ENCODE peak calls at places on chromosomes 1 and 21, in six cellular contexts. O, V, N, A, Q and K are unnamed samples.

GRCh38 chr1:187474266-187474665 is 645.5 kb downstream of the PLA2G4A start:
- DNase-seq in N (no peak), A (no peak), Q (peak), O (no peak), V (peak), K (no peak)

GRCh38 chr1:10415211-10415930 is 14.9 kb upstream of the CENPS start:
- DNase-seq in A (no peak), Q (peak), V (peak), O (no peak), N (no peak), K (no peak)

GRCh38 chr1:203200059-203200553 is 13.6 kb upstream of the CHI3L1 start:
- DNase-seq in O (no peak), Q (peak), A (no peak), N (no peak), V (peak), K (no peak)

GRCh38 chr21:43761886-43762285 is 14.2 kb downstream of the CSTB start:
- DNase-seq in O (no peak), A (no peak), N (no peak), Q (no peak), V (no peak), K (no peak)

GRCh38 chr1:73980324-73981040 is 217.5 kb downstream of the LRRIQ3 start:
- DNase-seq in V (no peak), N (no peak), A (no peak), O (no peak), Q (peak), K (no peak)

GRCh38 chr1:193077991-193078390 is 18.6 kb downstream of the RO60 start:
- DNase-seq in Q (peak), A (no peak), N (no peak), V (peak), O (no peak), K (no peak)

GRCh38 chr1:14969006-14969405 is 184.5 kb upstream of the TMEM51 start:
- DNase-seq in N (no peak), V (peak), Q (no peak), O (no peak), A (peak), K (no peak)

GRCh38 chr1:180849031-180849775 is 63.5 kb upstream of the KIAA1614 start:
- DNase-seq in Q (no peak), N (no peak), O (no peak), V (no peak), A (no peak), K (no peak)

GRCh38 chr1:43931711-43932660 is 1.6 kb upstream of the ARTN start:
- DNase-seq in V (no peak), O (no peak), A (no peak), N (no peak), Q (no peak), K (no peak)

GRCh38 chr1:184988506-184988905 is 14.2 kb upstream of the NIBAN1 start:
- DNase-seq in O (no peak), Q (no peak), V (no peak), N (no peak), A (no peak), K (no peak)

GRCh38 chr1:46530791-46531409 is 20.5 kb downstream of the KNCN start:
- DNase-seq in N (no peak), A (no peak), V (peak), O (peak), Q (no peak), K (no peak)

GRCh38 chr1:46613661-46614603 is 2.7 kb downstream of the MOB3C start:
- DNase-seq in A (no peak), N (peak), Q (peak), O (peak), V (peak), K (no peak)

GRCh38 chr1:218572046-218572445 is 226.9 kb downstream of the TGFB2 start:
- DNase-seq in V (no peak), A (no peak), N (no peak), Q (no peak), O (no peak), K (no peak)

GRCh38 chr1:52141513-52142219 is at the start of gene ZFYVE9:
- DNase-seq in O (peak), A (peak), N (peak), V (peak), Q (peak), K (peak)

GRCh38 chr1:205358579-205358978 is 1.9 kb upstream of the KLHDC8A start:
- DNase-seq in Q (no peak), A (no peak), V (no peak), N (no peak), O (no peak), K (no peak)

GRCh38 chr1:147162093-147162492 is 10.2 kb downstream of the PRKAB2 start:
- DNase-seq in Q (no peak), N (no peak), A (no peak), O (no peak), V (no peak), K (no peak)

GRCh38 chr1:221664253-221664652 is 77.6 kb downstream of the DUSP10 start:
- DNase-seq in A (no peak), V (no peak), N (no peak), Q (peak), O (no peak), K (no peak)

GRCh38 chr1:31760901-31761470 is 3.2 kb downstream of the ADGRB2 start:
- DNase-seq in Q (peak), N (peak), V (peak), A (peak), O (peak), K (peak)

GRCh38 chr1:34928865-34929496 is 469 bp downstream of the DLGAP3 start:
- DNase-seq in N (no peak), Q (no peak), V (no peak), A (no peak), O (no peak), K (no peak)

GRCh38 chr21:38561205-38561604 is 62.9 kb upstream of the ERG start:
- DNase-seq in V (no peak), O (no peak), N (no peak), A (no peak), Q (no peak), K (no peak)

GRCh38 chr1:37068897-37069296 is 34.6 kb upstream of the GRIK3 start:
- DNase-seq in O (no peak), A (no peak), V (no peak), N (no peak), Q (no peak), K (no peak)

GRCh38 chr1:156898151-156898550 is 4.6 kb downstream of the PEAR1 start:
- DNase-seq in Q (peak), V (no peak), A (no peak), O (no peak), N (no peak), K (no peak)

GRCh38 chr1:217465102-217465501 is 165.8 kb downstream of the GPATCH2 start:
- DNase-seq in Q (no peak), A (no peak), O (no peak), N (no peak), V (no peak), K (no peak)

GRCh38 chr21:34992736-34993135 is 56.4 kb downstream of the RUNX1 start:
- DNase-seq in N (no peak), O (peak), A (no peak), V (peak), Q (peak), K (no peak)

GRCh38 chr1:53614231-53615021 is 124.5 kb downstream of the GLIS1 start:
- DNase-seq in Q (no peak), O (peak), N (no peak), A (no peak), V (no peak), K (no peak)

GRCh38 chr1:39431927-39432326 is 59.5 kb upstream of the BMP8A start:
- DNase-seq in N (no peak), Q (no peak), V (no peak), O (no peak), A (no peak), K (no peak)

GRCh38 chr21:18772404-18772803 is 368.8 kb upstream of the TMPRSS15 start:
- DNase-seq in A (no peak), N (no peak), O (no peak), Q (no peak), V (no peak), K (no peak)

GRCh38 chr1:19011832-19012231 is 55.4 kb upstream of the IFFO2 start:
- DNase-seq in Q (no peak), N (no peak), O (no peak), A (no peak), V (no peak), K (no peak)

GRCh38 chr1:163082971-163083370 is 13.8 kb downstream of the RGS4 start:
- DNase-seq in N (no peak), O (no peak), V (no peak), A (no peak), Q (peak), K (no peak)

GRCh38 chr1:101331794-101332193 is 95.0 kb downstream of the S1PR1 start:
- DNase-seq in V (no peak), O (no peak), N (no peak), Q (no peak), A (no peak), K (no peak)

GRCh38 chr1:36136535-36136934 is 11.5 kb upstream of the COL8A2 start:
- DNase-seq in A (no peak), N (no peak), O (no peak), V (peak), Q (peak), K (no peak)

GRCh38 chr1:58941471-58942289 is 157.8 kb upstream of the JUN start:
- DNase-seq in V (no peak), N (no peak), A (peak), O (no peak), Q (no peak), K (no peak)

GRCh38 chr1:201461783-201462441 is 7.1 kb downstream of the PHLDA3 start:
- DNase-seq in Q (peak), N (no peak), V (peak), A (no peak), O (peak), K (no peak)

GRCh38 chr1:204983881-204984280 is 59.1 kb upstream of the CNTN2 start:
- DNase-seq in A (no peak), Q (no peak), O (no peak), N (no peak), V (no peak), K (no peak)

GRCh38 chr1:181430015-181430657 is 53.2 kb upstream of the CACNA1E start:
- DNase-seq in N (no peak), Q (peak), O (no peak), A (no peak), V (no peak), K (no peak)

GRCh38 chr1:9183441-9183840 is 51.1 kb upstream of the H6PD start:
- DNase-seq in V (peak), O (no peak), A (no peak), N (no peak), Q (no peak), K (no peak)

GRCh38 chr1:9181990-9182783 is 52.4 kb upstream of the H6PD start:
- DNase-seq in Q (peak), O (peak), N (no peak), A (no peak), V (peak), K (no peak)

GRCh38 chr1:9183898-9184297 is 50.7 kb upstream of the H6PD start:
- DNase-seq in O (no peak), N (no peak), Q (no peak), A (no peak), V (peak), K (no peak)

GRCh38 chr1:9181176-9181906 is 52.4 kb upstream of the GPR157 start:
- DNase-seq in N (no peak), V (peak), O (peak), A (peak), Q (peak), K (peak)

GRCh38 chr1:9182784-9183257 is 51.8 kb upstream of the H6PD start:
- DNase-seq in Q (no peak), A (no peak), V (peak), N (no peak), O (peak), K (no peak)
- H3K4me3 ChIP-seq in Q (peak), A (no peak), V (peak), N (peak), O (peak), K (peak)

GRCh38 chr1:62687903-62688686 is at the start of gene DOCK7:
- DNase-seq in A (peak), V (peak), O (peak), N (peak), Q (peak), K (peak)

GRCh38 chr1:62687421-62687902 is 724 bp downstream of the DOCK7 start:
- DNase-seq in O (peak), V (peak), N (no peak), Q (peak), A (peak), K (no peak)

GRCh38 chr1:62688687-62689085 is 500 bp upstream of the DOCK7 start:
- DNase-seq in A (no peak), V (peak), O (no peak), N (no peak), Q (peak), K (no peak)

GRCh38 chr1:62685431-62685859 is 2.7 kb downstream of the DOCK7 start:
- DNase-seq in Q (no peak), N (no peak), O (no peak), A (no peak), V (peak), K (no peak)

GRCh38 chr1:62686822-62687221 is 1.4 kb downstream of the DOCK7 start:
- DNase-seq in A (no peak), N (no peak), Q (no peak), V (no peak), O (no peak), K (no peak)
- H3K4me3 ChIP-seq in A (no peak), N (peak), Q (peak), V (peak), O (peak), K (no peak)

GRCh38 chr1:219745070-219745469 is 132.2 kb upstream of the ZC3H11B start:
- DNase-seq in N (no peak), Q (peak), A (no peak), V (no peak), O (no peak), K (no peak)

GRCh38 chr1:219746141-219746540 is 133.2 kb upstream of the ZC3H11B start:
- DNase-seq in N (no peak), Q (no peak), A (no peak), V (no peak), O (no peak), K (no peak)

GRCh38 chr1:219741011-219741859 is 128.3 kb upstream of the ZC3H11B start:
- DNase-seq in A (no peak), O (no peak), N (no peak), V (no peak), Q (no peak), K (no peak)
- H3K4me3 ChIP-seq in A (no peak), O (no peak), N (no peak), V (no peak), Q (no peak), K (no peak)

GRCh38 chr1:78101051-78101450 is 55.3 kb downstream of the GIPC2 start:
- DNase-seq in Q (no peak), O (no peak), N (no peak), V (no peak), A (no peak), K (no peak)
- H3K4me3 ChIP-seq in Q (no peak), O (no peak), N (no peak), V (peak), A (no peak), K (no peak)

GRCh38 chr1:152457071-152457470 is 43.0 kb upstream of the CRNN start:
- DNase-seq in Q (no peak), A (no peak), N (no peak), V (no peak), O (no peak), K (no peak)

GRCh38 chr1:152460529-152460899 is 46.5 kb upstream of the CRNN start:
- DNase-seq in O (no peak), A (no peak), Q (no peak), N (no peak), V (no peak), K (no peak)

GRCh38 chr1:152457561-152457960 is 43.5 kb upstream of the CRNN start:
- DNase-seq in A (no peak), O (no peak), Q (no peak), V (no peak), N (no peak), K (no peak)

GRCh38 chr1:152459596-152460528 is 45.8 kb upstream of the CRNN start:
- DNase-seq in O (peak), V (peak), N (peak), Q (peak), A (peak), K (peak)

GRCh38 chr1:152458384-152459185 is 44.5 kb upstream of the CRNN start:
- DNase-seq in A (peak), O (peak), Q (peak), N (peak), V (peak), K (peak)
- H3K4me3 ChIP-seq in A (no peak), O (no peak), Q (no peak), N (no peak), V (no peak), K (no peak)

GRCh38 chr1:233615571-233615970 is 1.7 kb downstream of the KCNK1 start:
- DNase-seq in A (no peak), V (no peak), Q (no peak), O (no peak), N (no peak), K (no peak)

GRCh38 chr1:233614743-233615521 is 1.0 kb downstream of the KCNK1 start:
- DNase-seq in N (no peak), V (peak), O (no peak), Q (no peak), A (no peak), K (no peak)

GRCh38 chr1:233613252-233614172 is at the start of gene KCNK1:
- DNase-seq in V (peak), N (peak), Q (peak), A (no peak), O (no peak), K (no peak)

GRCh38 chr1:233617025-233617424 is 3.1 kb downstream of the KCNK1 start:
- DNase-seq in Q (no peak), O (no peak), N (no peak), A (no peak), V (no peak), K (no peak)

DNA sequence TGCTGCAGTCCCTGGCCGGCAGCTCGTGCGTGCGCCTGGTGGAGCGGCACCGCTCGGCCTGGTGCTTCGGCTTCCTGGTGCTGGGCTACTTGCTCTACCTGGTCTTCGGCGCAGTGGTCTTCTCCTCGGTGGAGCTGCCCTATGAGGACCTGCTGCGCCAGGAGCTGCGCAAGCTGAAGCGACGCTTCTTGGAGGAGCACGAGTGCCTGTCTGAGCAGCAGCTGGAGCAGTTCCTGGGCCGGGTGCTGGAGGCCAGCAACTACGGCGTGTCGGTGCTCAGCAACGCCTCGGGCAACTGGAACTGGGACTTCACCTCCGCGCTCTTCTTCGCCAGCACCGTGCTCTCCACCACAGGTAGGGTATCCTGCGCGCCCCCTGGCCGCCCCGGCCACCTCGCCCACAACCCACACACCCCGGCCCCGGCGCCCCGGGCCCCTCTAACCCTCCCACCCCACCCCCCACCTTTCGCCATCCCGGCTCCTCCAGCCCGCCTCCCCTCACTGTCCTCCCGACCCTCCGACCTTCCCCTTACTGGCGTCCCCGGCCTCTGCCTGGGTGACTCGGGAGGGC is 352 bp downstream of the KCNK1 start:
- DNase-seq in O (no peak), N (peak), Q (peak), V (peak), A (no peak), K (no peak)
- H3K4me3 ChIP-seq in O (peak), N (peak), Q (peak), V (peak), A (no peak), K (no peak)

GRCh38 chr1:64523938-64524337 is 54.0 kb downstream of the CACHD1 start:
- DNase-seq in V (no peak), N (no peak), O (no peak), Q (no peak), A (no peak), K (no peak)
- H3K4me3 ChIP-seq in V (no peak), N (no peak), O (no peak), Q (no peak), A (no peak), K (no peak)

GRCh38 chr1:235953801-235954200 is 87.1 kb upstream of the LYST start:
- DNase-seq in A (no peak), Q (peak), V (peak), O (no peak), N (no peak), K (no peak)
- H3K4me3 ChIP-seq in A (no peak), Q (no peak), V (no peak), O (no peak), N (no peak), K (no peak)

DNA sequence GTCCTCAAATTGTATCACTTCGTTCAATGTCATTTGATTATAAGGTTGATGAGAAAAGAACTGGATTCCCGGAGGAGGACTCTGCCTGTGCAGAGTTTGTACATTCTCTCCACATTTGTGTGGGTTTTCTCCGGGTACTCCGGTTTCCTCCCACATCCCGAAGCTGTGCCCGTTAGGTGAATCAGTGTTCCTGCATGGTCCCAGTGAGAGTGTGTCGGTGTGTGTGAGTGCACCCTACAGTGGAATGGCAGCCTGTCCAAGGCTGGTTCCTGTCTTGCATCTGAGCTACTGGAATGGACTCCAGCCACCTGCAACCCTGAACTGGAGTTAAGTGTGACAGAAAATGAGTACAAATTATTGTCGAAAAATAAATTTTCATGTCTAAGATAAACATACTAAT is 92.2 kb upstream of the KCTD3 start:
- DNase-seq in O (no peak), A (no peak), N (no peak), V (peak), Q (no peak), K (no peak)
- H3K4me3 ChIP-seq in O (no peak), A (no peak), N (no peak), V (no peak), Q (no peak), K (no peak)